ENCODE peak calls at places on chromosomes 11 and 22, in five cellular contexts. R is stimulated activated CD4-positive, alpha-beta T cell treated with anti-CD3 and anti-CD28 coated beads, Interleukin-4, amount 100 ng/mL, for 48 hours; T is activated naive CD4-positive, alpha-beta T cell; F is ureter; M is activated CD8-positive, alpha-beta T cell treated with anti-CD3 and anti-CD28 coated beads, Interleukin-2, amount 10 ng/mL, durations not matched to agents 7 days and 5 days. O is an unnamed sample.

GRCh38 chr22:32747588-32747987 is 53.9 kb upstream of the TIMP3 start:
- DNase-seq in R (no peak), T (no peak), F (no peak), M (no peak), O (no peak)

GRCh38 chr11:133197425-133197824 is 334.9 kb downstream of the OPCML start:
- DNase-seq in R (no peak), T (no peak), F (no peak), M (no peak), O (no peak)

GRCh38 chr11:77201991-77202841 is 74.2 kb downstream of the MYO7A start:
- DNase-seq in R (no peak), T (no peak), F (peak), M (no peak), O (no peak)

GRCh38 chr11:46673713-46674462 is 26.5 kb downstream of the ARHGAP1 start:
- DNase-seq in R (no peak), T (no peak), F (no peak), M (no peak), O (no peak)

GRCh38 chr11:65432686-65433582 is 10.3 kb downstream of the NEAT1 start:
- DNase-seq in R (no peak), T (no peak), F (no peak), M (no peak), O (no peak)

GRCh38 chr11:109696191-109696897 is 274.4 kb downstream of the C11orf87 start:
- DNase-seq in R (no peak), T (no peak), F (no peak), M (no peak), O (no peak)

GRCh38 chr22:45511847-45512261 is 9.2 kb downstream of the FBLN1 start:
- DNase-seq in R (no peak), T (no peak), F (peak), M (no peak), O (peak)

GRCh38 chr11:14237333-14237988 is 121.5 kb downstream of the RRAS2 start:
- DNase-seq in R (no peak), T (no peak), F (no peak), M (no peak), O (no peak)

GRCh38 chr22:35986085-35986484 is 42.5 kb downstream of the RBFOX2 start:
- DNase-seq in R (no peak), T (no peak), F (no peak), M (no peak), O (no peak)

GRCh38 chr11:45810431-45811108 is 5.6 kb downstream of the SLC35C1 start:
- DNase-seq in R (no peak), T (no peak), F (no peak), M (no peak), O (no peak)

GRCh38 chr11:115379528-115379927 is 124.7 kb downstream of the CADM1 start:
- DNase-seq in R (no peak), T (no peak), F (no peak), M (no peak), O (no peak)

GRCh38 chr11:134317103-134317502 is 14.7 kb upstream of the GLB1L2 start:
- DNase-seq in R (no peak), T (no peak), F (no peak), M (no peak), O (no peak)

O was measured in left ventricle myocardium superior.